ENCODE peak calls at places on chromosomes 7 and 10, in ten cellular contexts. One of them, this sample, is unnamed.

GRCh38 chr10:3729397-3729796 is 55.6 kb downstream of the KLF6 start:
- DNase-seq in heart left ventricle: no peak
- DNase-seq in uterus: no peak
- DNase-seq in WERI-Rb-1: no peak
- DNase-seq in coronary artery: no peak
- DNase-seq in osteocyte: no peak
- DNase-seq in lower lobe of right lung: no peak
- DNase-seq in pancreas: no peak
- DNase-seq in brain microvascular endothelial cell: no peak
- DNase-seq in body of pancreas: no peak
- DNase-seq in this sample: no peak

GRCh38 chr7:44065431-44066110 is at the start of gene PGAM2:
- DNase-seq in pancreas: peak; percentile 60
- DNase-seq in lower lobe of right lung: peak; percentile 50
- DNase-seq in heart left ventricle: peak; percentile 86
- DNase-seq in WERI-Rb-1: peak; percentile 84
- DNase-seq in brain microvascular endothelial cell: no peak
- DNase-seq in body of pancreas: peak; percentile 58
- DNase-seq in coronary artery: peak; percentile 85
- DNase-seq in uterus: no peak
- DNase-seq in osteocyte: no peak
- DNase-seq in this sample: no peak

GRCh38 chr10:27661511-27662286 is 83.9 kb downstream of the MKX start:
- DNase-seq in pancreas: no peak
- DNase-seq in lower lobe of right lung: no peak
- DNase-seq in WERI-Rb-1: no peak
- DNase-seq in coronary artery: no peak
- DNase-seq in body of pancreas: no peak
- DNase-seq in uterus: no peak
- DNase-seq in heart left ventricle: no peak
- DNase-seq in brain microvascular endothelial cell: no peak
- DNase-seq in osteocyte: no peak
- DNase-seq in this sample: no peak

GRCh38 chr7:127252736-127253288 is at the start of gene GRM8:
- DNase-seq in lower lobe of right lung: peak; percentile 51
- DNase-seq in body of pancreas: peak; percentile 21
- DNase-seq in heart left ventricle: peak; percentile 65
- DNase-seq in uterus: peak; percentile 46
- DNase-seq in pancreas: peak; percentile 81
- DNase-seq in osteocyte: no peak
- DNase-seq in WERI-Rb-1: peak; percentile 54
- DNase-seq in coronary artery: no peak
- DNase-seq in brain microvascular endothelial cell: peak; percentile 9
- DNase-seq in this sample: peak; percentile 76

GRCh38 chr10:122990278-122990677 is 10.1 kb downstream of the PSTK start:
- DNase-seq in osteocyte: no peak
- DNase-seq in WERI-Rb-1: no peak
- DNase-seq in pancreas: no peak
- DNase-seq in uterus: no peak
- DNase-seq in coronary artery: no peak
- DNase-seq in heart left ventricle: no peak
- DNase-seq in body of pancreas: no peak
- DNase-seq in lower lobe of right lung: no peak
- DNase-seq in brain microvascular endothelial cell: no peak
- DNase-seq in this sample: no peak

GRCh38 chr7:151662291-151662690 is 142.6 kb upstream of the RHEB start:
- DNase-seq in coronary artery: no peak
- DNase-seq in uterus: no peak
- DNase-seq in body of pancreas: no peak
- DNase-seq in lower lobe of right lung: no peak
- DNase-seq in heart left ventricle: no peak
- DNase-seq in osteocyte: no peak
- DNase-seq in WERI-Rb-1: no peak
- DNase-seq in brain microvascular endothelial cell: no peak
- DNase-seq in pancreas: no peak
- DNase-seq in this sample: no peak

GRCh38 chr10:50467209-50467608 is 156.5 kb downstream of the SGMS1 start:
- DNase-seq in uterus: no peak
- DNase-seq in body of pancreas: no peak
- DNase-seq in coronary artery: no peak
- DNase-seq in pancreas: no peak
- DNase-seq in osteocyte: no peak
- DNase-seq in lower lobe of right lung: no peak
- DNase-seq in heart left ventricle: no peak
- DNase-seq in WERI-Rb-1: no peak
- DNase-seq in brain microvascular endothelial cell: no peak
- DNase-seq in this sample: no peak

GRCh38 chr7:136687693-136688322 is 180.6 kb upstream of the CHRM2 start:
- DNase-seq in coronary artery: no peak
- DNase-seq in uterus: no peak
- DNase-seq in pancreas: no peak
- DNase-seq in body of pancreas: no peak
- DNase-seq in lower lobe of right lung: no peak
- DNase-seq in brain microvascular endothelial cell: peak; percentile 34
- DNase-seq in WERI-Rb-1: peak; percentile 42
- DNase-seq in heart left ventricle: no peak
- DNase-seq in osteocyte: no peak
- DNase-seq in this sample: no peak

DNA sequence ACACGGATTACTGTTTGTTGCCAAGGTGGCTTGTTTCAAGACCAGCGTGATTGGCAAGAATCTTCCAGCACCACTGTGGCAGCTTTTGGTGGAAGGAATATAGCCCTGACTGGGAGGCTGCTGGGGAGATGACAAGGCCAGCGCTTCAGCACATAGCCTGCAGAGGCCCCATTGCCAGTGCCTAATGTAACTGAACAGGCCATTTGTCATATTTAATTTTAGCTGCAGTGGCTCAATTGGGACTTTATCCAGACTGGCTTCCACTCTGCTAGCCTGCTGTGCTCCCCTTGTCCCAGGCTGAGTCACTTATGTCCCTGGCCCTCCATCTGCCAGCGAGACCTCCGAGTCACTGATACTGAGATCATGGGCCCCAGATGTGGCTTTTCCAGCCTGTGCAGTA is 483.1 kb downstream of the GALNT17 start:
- DNase-seq in brain microvascular endothelial cell: no peak
- DNase-seq in body of pancreas: no peak
- DNase-seq in uterus: no peak
- DNase-seq in coronary artery: peak; percentile 83
- DNase-seq in heart left ventricle: no peak
- DNase-seq in lower lobe of right lung: no peak
- DNase-seq in pancreas: no peak
- DNase-seq in WERI-Rb-1: peak; percentile 21
- DNase-seq in osteocyte: no peak
- DNase-seq in this sample: no peak
- TF ChIP-seq CTCF in brain microvascular endothelial cell: no peak
- TF ChIP-seq CTCF in body of pancreas: no peak
- TF ChIP-seq CTCF in uterus: no peak
- TF ChIP-seq CTCF in coronary artery: no peak
- TF ChIP-seq CTCF in heart left ventricle: peak; percentile 21
- TF ChIP-seq CTCF in lower lobe of right lung: no peak
- TF ChIP-seq CTCF in pancreas: no peak
- TF ChIP-seq CTCF in WERI-Rb-1: no peak
- TF ChIP-seq CTCF in osteocyte: no peak
- TF ChIP-seq CTCF in this sample: no peak

GRCh38 chr7:23546897-23547572 is 15.3 kb upstream of the TRA2A start:
- DNase-seq in body of pancreas: peak; percentile 78
- DNase-seq in WERI-Rb-1: peak; percentile 74
- DNase-seq in osteocyte: peak; percentile 89
- DNase-seq in brain microvascular endothelial cell: peak; percentile 86
- DNase-seq in uterus: peak; percentile 80
- DNase-seq in pancreas: peak; percentile 62
- DNase-seq in coronary artery: peak; percentile 81
- DNase-seq in lower lobe of right lung: peak; percentile 55
- DNase-seq in heart left ventricle: no peak
- DNase-seq in this sample: peak; percentile 74

GRCh38 chr7:23547662-23548061 is 15.9 kb upstream of the TRA2A start:
- DNase-seq in lower lobe of right lung: no peak
- DNase-seq in uterus: no peak
- DNase-seq in pancreas: no peak
- DNase-seq in osteocyte: no peak
- DNase-seq in body of pancreas: no peak
- DNase-seq in heart left ventricle: no peak
- DNase-seq in brain microvascular endothelial cell: no peak
- DNase-seq in coronary artery: no peak
- DNase-seq in WERI-Rb-1: no peak
- DNase-seq in this sample: no peak

GRCh38 chr7:23545493-23545892 is 13.7 kb upstream of the TRA2A start:
- DNase-seq in osteocyte: no peak
- DNase-seq in lower lobe of right lung: no peak
- DNase-seq in body of pancreas: no peak
- DNase-seq in pancreas: no peak
- DNase-seq in heart left ventricle: no peak
- DNase-seq in uterus: no peak
- DNase-seq in brain microvascular endothelial cell: no peak
- DNase-seq in WERI-Rb-1: no peak
- DNase-seq in coronary artery: no peak
- DNase-seq in this sample: no peak

GRCh38 chr7:23542752-23543151 is 11.0 kb upstream of the TRA2A start:
- DNase-seq in uterus: no peak
- DNase-seq in lower lobe of right lung: no peak
- DNase-seq in WERI-Rb-1: no peak
- DNase-seq in osteocyte: no peak
- DNase-seq in heart left ventricle: no peak
- DNase-seq in brain microvascular endothelial cell: no peak
- DNase-seq in coronary artery: no peak
- DNase-seq in pancreas: no peak
- DNase-seq in body of pancreas: no peak
- DNase-seq in this sample: no peak

DNA sequence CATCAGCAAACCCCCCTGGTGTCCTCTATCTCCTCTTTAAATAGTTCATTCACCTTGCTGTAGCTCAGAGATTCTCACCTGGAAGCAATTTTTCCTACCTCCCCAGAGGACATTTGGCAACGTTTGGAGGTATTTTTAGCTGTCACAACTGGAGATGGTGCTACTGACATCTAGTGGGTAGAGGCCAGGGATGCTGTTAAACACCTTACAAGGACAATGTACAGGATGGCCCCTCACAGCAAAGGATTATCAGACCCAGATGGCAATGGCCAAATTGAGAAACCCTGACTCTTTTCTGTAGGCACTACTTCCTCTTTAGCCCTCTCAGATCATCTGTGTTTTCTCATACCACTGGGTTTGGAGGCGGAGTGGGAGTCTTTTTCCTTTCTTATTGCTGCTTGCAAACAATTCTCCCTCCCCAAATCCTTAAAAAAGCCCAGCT is 13.2 kb upstream of the TRA2A start:
- DNase-seq in heart left ventricle: no peak
- DNase-seq in osteocyte: no peak
- DNase-seq in body of pancreas: no peak
- DNase-seq in lower lobe of right lung: no peak
- DNase-seq in brain microvascular endothelial cell: peak; percentile 35
- DNase-seq in WERI-Rb-1: peak; percentile 36
- DNase-seq in pancreas: no peak
- DNase-seq in coronary artery: no peak
- DNase-seq in uterus: no peak
- DNase-seq in this sample: no peak
- TF ChIP-seq CTCF in heart left ventricle: no peak
- TF ChIP-seq CTCF in osteocyte: peak; percentile 50
- TF ChIP-seq CTCF in body of pancreas: no peak
- TF ChIP-seq CTCF in lower lobe of right lung: peak; percentile 22
- TF ChIP-seq CTCF in brain microvascular endothelial cell: peak; percentile 57
- TF ChIP-seq CTCF in WERI-Rb-1: peak; percentile 54
- TF ChIP-seq CTCF in pancreas: no peak
- TF ChIP-seq CTCF in coronary artery: no peak
- TF ChIP-seq CTCF in uterus: no peak
- TF ChIP-seq CTCF in this sample: peak; percentile 48

GRCh38 chr7:155640629-155641028 is 3.8 kb upstream of the RBM33 start:
- DNase-seq in osteocyte: no peak
- DNase-seq in lower lobe of right lung: no peak
- DNase-seq in pancreas: no peak
- DNase-seq in uterus: no peak
- DNase-seq in WERI-Rb-1: no peak
- DNase-seq in body of pancreas: no peak
- DNase-seq in coronary artery: no peak
- DNase-seq in heart left ventricle: no peak
- DNase-seq in brain microvascular endothelial cell: no peak
- DNase-seq in this sample: no peak
- TF ChIP-seq CTCF in osteocyte: no peak
- TF ChIP-seq CTCF in lower lobe of right lung: no peak
- TF ChIP-seq CTCF in pancreas: no peak
- TF ChIP-seq CTCF in uterus: no peak
- TF ChIP-seq CTCF in WERI-Rb-1: no peak
- TF ChIP-seq CTCF in body of pancreas: no peak
- TF ChIP-seq CTCF in coronary artery: no peak
- TF ChIP-seq CTCF in heart left ventricle: no peak
- TF ChIP-seq CTCF in brain microvascular endothelial cell: no peak
- TF ChIP-seq CTCF in this sample: no peak

GRCh38 chr10:87843714-87844113 is 19.6 kb downstream of the KLLN start:
- DNase-seq in coronary artery: no peak
- DNase-seq in uterus: no peak
- DNase-seq in brain microvascular endothelial cell: no peak
- DNase-seq in pancreas: no peak
- DNase-seq in osteocyte: no peak
- DNase-seq in WERI-Rb-1: no peak
- DNase-seq in lower lobe of right lung: no peak
- DNase-seq in body of pancreas: no peak
- DNase-seq in heart left ventricle: no peak
- DNase-seq in this sample: no peak

GRCh38 chr10:87844837-87845623 is 18.3 kb downstream of the KLLN start:
- DNase-seq in pancreas: no peak
- DNase-seq in coronary artery: no peak
- DNase-seq in brain microvascular endothelial cell: peak; percentile 89
- DNase-seq in WERI-Rb-1: no peak
- DNase-seq in heart left ventricle: no peak
- DNase-seq in uterus: no peak
- DNase-seq in osteocyte: no peak
- DNase-seq in body of pancreas: no peak
- DNase-seq in lower lobe of right lung: no peak
- DNase-seq in this sample: no peak

GRCh38 chr10:87842220-87842641 is 21.1 kb downstream of the KLLN start:
- DNase-seq in uterus: no peak
- DNase-seq in coronary artery: no peak
- DNase-seq in WERI-Rb-1: no peak
- DNase-seq in osteocyte: no peak
- DNase-seq in body of pancreas: peak; percentile 43
- DNase-seq in heart left ventricle: no peak
- DNase-seq in pancreas: no peak
- DNase-seq in lower lobe of right lung: no peak
- DNase-seq in brain microvascular endothelial cell: no peak
- DNase-seq in this sample: no peak

GRCh38 chr10:87841215-87841614 is 22.1 kb downstream of the KLLN start:
- DNase-seq in coronary artery: no peak
- DNase-seq in body of pancreas: no peak
- DNase-seq in osteocyte: no peak
- DNase-seq in WERI-Rb-1: no peak
- DNase-seq in lower lobe of right lung: no peak
- DNase-seq in uterus: no peak
- DNase-seq in heart left ventricle: no peak
- DNase-seq in brain microvascular endothelial cell: no peak
- DNase-seq in pancreas: no peak
- DNase-seq in this sample: no peak

DNA sequence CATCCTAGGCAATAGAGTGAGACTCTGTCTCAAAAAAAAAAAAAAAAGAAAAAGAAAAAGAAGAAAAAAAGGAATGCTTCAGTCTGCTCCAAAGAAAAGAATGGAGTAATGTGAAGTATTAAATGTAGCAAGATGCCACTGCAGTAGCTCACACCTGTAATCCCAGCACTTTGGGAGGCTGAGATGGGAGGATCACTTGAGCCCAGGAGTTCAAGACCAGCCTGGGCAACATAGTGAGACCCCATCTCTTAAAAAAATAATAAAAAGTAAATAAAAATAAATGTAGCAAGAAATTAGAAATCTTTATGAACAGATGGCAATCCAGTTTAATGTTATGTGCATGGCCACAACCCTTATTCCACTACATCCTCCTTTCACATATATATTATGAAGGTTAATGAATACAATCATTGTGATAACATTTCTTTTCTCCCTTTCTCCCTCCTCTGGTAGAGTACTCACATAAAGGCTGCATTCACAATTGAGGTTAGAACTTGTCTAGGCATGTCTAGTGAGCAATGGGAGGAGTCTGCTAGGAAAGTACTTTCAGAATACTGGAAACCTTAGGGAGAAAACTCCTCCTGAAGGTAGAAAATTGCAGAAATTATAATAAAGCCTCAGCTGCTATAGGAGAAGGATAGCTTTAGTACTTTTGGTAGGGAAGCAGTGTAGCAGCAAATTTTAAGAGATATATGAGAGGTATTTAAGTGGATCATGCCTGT is 20.4 kb downstream of the KLLN start:
- DNase-seq in brain microvascular endothelial cell: peak; percentile 68
- DNase-seq in heart left ventricle: no peak
- DNase-seq in body of pancreas: no peak
- DNase-seq in uterus: no peak
- DNase-seq in WERI-Rb-1: no peak
- DNase-seq in lower lobe of right lung: no peak
- DNase-seq in pancreas: no peak
- DNase-seq in coronary artery: no peak
- DNase-seq in osteocyte: no peak
- DNase-seq in this sample: no peak
- TF ChIP-seq CTCF in brain microvascular endothelial cell: no peak
- TF ChIP-seq CTCF in heart left ventricle: no peak
- TF ChIP-seq CTCF in body of pancreas: no peak
- TF ChIP-seq CTCF in uterus: no peak
- TF ChIP-seq CTCF in WERI-Rb-1: no peak
- TF ChIP-seq CTCF in lower lobe of right lung: no peak
- TF ChIP-seq CTCF in pancreas: no peak
- TF ChIP-seq CTCF in coronary artery: no peak
- TF ChIP-seq CTCF in osteocyte: no peak
- TF ChIP-seq CTCF in this sample: no peak

This sample was measured in type B pancreatic cell.